ENCODE peak calls at places on chromosomes 2 and 18, in nine cellular contexts. Q, N, O, Z, A, P, X, G and F are unnamed samples.

GRCh38 chr2:15047184-15047583 is 414.7 kb downstream of the LRATD1 start:
- DNase-seq in A (no peak), X (no peak), Q (no peak), G (no peak), Z (no peak), O (no peak), P (no peak), N (no peak), F (no peak)

GRCh38 chr2:70552501-70553333 is 909 bp downstream of the TGFA start:
- DNase-seq in P (no peak), G (no peak), N (no peak), Z (no peak), A (no peak), X (no peak), Q (no peak), O (peak; percentile 38), F (no peak)

GRCh38 chr2:194545978-194546377 is 1111.0 kb upstream of the SLC39A10 start:
- DNase-seq in A (peak; percentile 4), G (no peak), Q (no peak), P (no peak), Z (peak; percentile 7), N (no peak), O (no peak), X (no peak), F (no peak)

GRCh38 chr2:241894056-241894641 is 24.6 kb downstream of the RTP5 start:
- DNase-seq in N (no peak), X (no peak), Z (no peak), P (peak; percentile 46), O (no peak), A (no peak), Q (no peak), G (no peak), F (no peak)

GRCh38 chr2:52818958-52819357 is 948.6 kb upstream of the CHAC2 start:
- DNase-seq in G (no peak), O (no peak), X (no peak), A (no peak), Z (no peak), N (no peak), Q (no peak), P (no peak), F (no peak)

GRCh38 chr2:73035899-73036778 is 35.4 kb downstream of the SFXN5 start:
- DNase-seq in Z (no peak), O (no peak), Q (no peak), N (no peak), A (peak; percentile 6), X (no peak), P (no peak), G (no peak), F (no peak)

GRCh38 chr18:26540041-26540628 is 8.2 kb downstream of the KCTD1 start:
- DNase-seq in P (no peak), Z (no peak), X (no peak), A (no peak), G (peak; percentile 67), O (no peak), N (no peak), Q (no peak), F (no peak)

GRCh38 chr2:3207091-3207491 is 170.5 kb downstream of the EIPR1 start:
- DNase-seq in X (no peak), Q (no peak), N (no peak), O (no peak), A (no peak), Z (no peak), G (no peak), P (peak; percentile 12), F (no peak)

GRCh38 chr2:234252766-234253165 is 202.3 kb downstream of the SPP2 start:
- DNase-seq in P (no peak), Z (no peak), G (no peak), Q (no peak), X (no peak), A (no peak), O (no peak), N (no peak), F (no peak)

GRCh38 chr2:230666885-230667712 is 45.5 kb upstream of the CAB39 start:
- DNase-seq in G (peak; percentile 34), X (no peak), A (no peak), P (peak; percentile 80), N (no peak), Z (peak; percentile 92), Q (peak; percentile 30), O (no peak), F (no peak)

GRCh38 chr2:164785447-164785846 is 56.2 kb downstream of the COBLL1 start:
- DNase-seq in Q (no peak), Z (no peak), P (no peak), A (no peak), N (no peak), G (peak; percentile 76), O (no peak), X (no peak), F (no peak)

GRCh38 chr2:231436957-231437356 is 27.3 kb downstream of the NCL start:
- DNase-seq in A (no peak), Z (no peak), Q (no peak), O (no peak), G (no peak), X (no peak), N (no peak), P (no peak), F (no peak)

GRCh38 chr2:113077921-113078320 is 10.2 kb downstream of the IL1F10 start:
- DNase-seq in G (no peak), N (no peak), A (no peak), P (no peak), O (no peak), Z (no peak), X (no peak), Q (no peak), F (no peak)

GRCh38 chr2:169509230-169509917 is at the start of gene KLHL41:
- DNase-seq in O (no peak), Q (no peak), X (no peak), G (peak; percentile 19), P (no peak), Z (peak; percentile 83), N (no peak), A (no peak), F (no peak)

GRCh38 chr2:86015006-86015405 is 90.7 kb downstream of the POLR1A start:
- DNase-seq in Q (no peak), P (peak; percentile 17), Z (no peak), O (no peak), G (no peak), X (no peak), N (no peak), A (no peak), F (no peak)

GRCh38 chr2:233386382-233387041 is 32.2 kb downstream of the DGKD start:
- DNase-seq in A (no peak), Q (no peak), O (no peak), Z (peak; percentile 83), X (peak; percentile 16), N (no peak), P (no peak), G (peak; percentile 30), F (no peak)

GRCh38 chr2:149329470-149330126 is 789 bp upstream of the LYPD6 start:
- DNase-seq in P (peak; percentile 56), Z (peak; percentile 58), G (peak; percentile 52), N (no peak), Q (no peak), A (no peak), X (peak; percentile 26), O (peak; percentile 78), F (peak; percentile 32)
- TF ChIP-seq CTCF in P (no peak), Z (no peak), G (no peak), N (no peak), Q (no peak), A (no peak), X (no peak), O (no peak), F (peak; percentile 10)

GRCh38 chr2:120205901-120206581 is 17.2 kb downstream of the TMEM185B start:
- DNase-seq in Q (no peak), X (peak; percentile 38), O (peak; percentile 54), Z (no peak), N (no peak), G (no peak), A (peak; percentile 48), P (no peak), F (peak; percentile 55)

GRCh38 chr2:120204945-120205670 is 18.1 kb downstream of the TMEM185B start:
- DNase-seq in Q (no peak), N (no peak), Z (no peak), G (no peak), A (no peak), P (peak; percentile 30), O (no peak), X (no peak), F (no peak)

GRCh38 chr2:120203341-120204021 is 19.7 kb downstream of the TMEM185B start:
- DNase-seq in N (no peak), A (no peak), X (no peak), G (no peak), O (no peak), P (no peak), Q (no peak), Z (no peak), F (no peak)

GRCh38 chr2:120204417-120204816 is 18.8 kb downstream of the TMEM185B start:
- DNase-seq in A (no peak), G (no peak), Z (no peak), Q (no peak), P (no peak), O (no peak), N (no peak), X (no peak), F (no peak)

DNA sequence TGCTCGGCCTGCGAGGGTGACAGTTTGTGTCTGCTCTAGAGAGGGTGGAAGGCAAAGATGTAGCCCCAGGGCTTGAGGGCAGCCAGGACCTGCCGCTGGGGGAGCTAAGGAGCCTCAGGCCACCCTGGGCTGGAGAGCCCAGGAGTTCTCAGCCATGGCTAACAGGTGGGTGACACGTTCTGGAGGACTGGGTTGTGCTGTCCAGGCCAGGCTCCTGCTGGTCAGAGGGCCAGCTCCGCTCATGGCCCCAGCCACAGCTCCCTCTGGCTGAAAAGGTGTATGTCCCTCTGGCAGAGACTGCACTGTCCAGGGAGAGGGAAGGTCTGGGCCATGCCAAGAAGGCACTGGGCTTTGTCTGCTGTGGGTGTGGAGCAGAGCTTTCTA is 19.2 kb downstream of the TMEM185B start:
- DNase-seq in G (no peak), P (no peak), Z (no peak), A (no peak), X (no peak), Q (no peak), N (no peak), O (no peak), F (no peak)
- TF ChIP-seq CTCF in G (peak; percentile 12), P (no peak), Z (no peak), A (no peak), X (no peak), Q (no peak), N (no peak), O (no peak), F (no peak)

DNA sequence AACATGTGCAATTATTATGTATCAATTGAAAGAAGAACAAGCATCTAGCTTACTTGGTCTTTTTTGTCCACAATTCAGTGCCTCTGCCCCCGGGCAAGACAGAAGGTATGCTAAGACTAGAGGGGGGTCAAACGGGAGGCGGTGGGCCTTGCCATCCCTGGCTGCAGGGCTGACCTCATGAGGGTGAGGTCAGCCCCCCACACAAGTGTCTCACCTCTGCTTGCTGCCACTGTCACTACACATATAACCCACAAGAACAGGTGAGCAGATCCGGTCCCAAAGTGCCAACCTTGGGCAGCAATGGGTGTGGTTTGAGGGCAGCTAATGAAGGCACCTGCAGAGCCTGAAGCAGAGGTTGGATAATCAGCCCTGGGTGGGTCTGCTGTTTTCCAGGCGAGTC is 71.5 kb downstream of the EDAR start:
- DNase-seq in A (no peak), Q (no peak), N (no peak), P (no peak), O (peak; percentile 16), X (no peak), G (no peak), Z (no peak), F (no peak)
- TF ChIP-seq CTCF in A (no peak), Q (no peak), N (no peak), P (no peak), O (no peak), X (no peak), G (no peak), Z (no peak), F (no peak)

GRCh38 chr18:73735836-73736235 is 411.8 kb downstream of the FBXO15 start:
- DNase-seq in O (no peak), Q (no peak), G (no peak), X (no peak), A (no peak), Z (no peak), P (no peak), N (no peak), F (no peak)
- TF ChIP-seq CTCF in O (no peak), Q (no peak), G (no peak), X (no peak), A (no peak), Z (no peak), P (no peak), N (no peak), F (no peak)